ENCODE peak calls at places on chromosomes 13 and 19, in ten cellular contexts. One of them, this sample, is unnamed. For H3K36me3, the result is how much of the 10 kb centered on the place peaks cover.

GRCh38 chr13:51639171-51639570 is 54.9 kb downstream of the WDFY2 start:
- DNase-seq in testis: no peak
- DNase-seq in tibial artery: no peak
- DNase-seq in body of pancreas: no peak
- DNase-seq in thyroid gland: no peak
- DNase-seq in heart right ventricle: no peak
- DNase-seq in PC-9: no peak
- DNase-seq in uterus: no peak
- DNase-seq in psoas muscle: no peak
- DNase-seq in esophagus squamous epithelium: no peak
- DNase-seq in this sample: no peak

GRCh38 chr19:3958836-3959765 is 11.8 kb downstream of the DAPK3 start:
- DNase-seq in testis: no peak
- DNase-seq in tibial artery: no peak
- DNase-seq in body of pancreas: no peak
- DNase-seq in thyroid gland: no peak
- DNase-seq in heart right ventricle: no peak
- DNase-seq in PC-9: no peak
- DNase-seq in uterus: no peak
- DNase-seq in psoas muscle: no peak
- DNase-seq in esophagus squamous epithelium: no peak
- DNase-seq in this sample: no peak

GRCh38 chr19:14603990-14604387 is 21.1 kb downstream of the CLEC17A start:
- DNase-seq in testis: no peak
- DNase-seq in tibial artery: no peak
- DNase-seq in body of pancreas: no peak
- DNase-seq in thyroid gland: no peak
- DNase-seq in heart right ventricle: no peak
- DNase-seq in PC-9: no peak
- DNase-seq in uterus: no peak
- DNase-seq in psoas muscle: no peak
- DNase-seq in esophagus squamous epithelium: no peak
- DNase-seq in this sample: no peak

GRCh38 chr19:35123573-35123972 is 8.0 kb downstream of the FXYD3 start:
- DNase-seq in testis: no peak
- DNase-seq in tibial artery: peak
- DNase-seq in body of pancreas: peak
- DNase-seq in thyroid gland: no peak
- DNase-seq in heart right ventricle: no peak
- DNase-seq in PC-9: peak
- DNase-seq in uterus: no peak
- DNase-seq in psoas muscle: peak
- DNase-seq in esophagus squamous epithelium: no peak
- DNase-seq in this sample: no peak

GRCh38 chr19:13220847-13221246 is 70.6 kb downstream of the IER2 start:
- DNase-seq in testis: no peak
- DNase-seq in tibial artery: no peak
- DNase-seq in body of pancreas: no peak
- DNase-seq in thyroid gland: no peak
- DNase-seq in heart right ventricle: no peak
- DNase-seq in PC-9: no peak
- DNase-seq in uterus: no peak
- DNase-seq in psoas muscle: no peak
- DNase-seq in esophagus squamous epithelium: no peak
- DNase-seq in this sample: no peak

GRCh38 chr13:40275155-40275554 is 391.3 kb downstream of the FOXO1 start:
- DNase-seq in testis: no peak
- DNase-seq in tibial artery: no peak
- DNase-seq in body of pancreas: no peak
- DNase-seq in thyroid gland: no peak
- DNase-seq in heart right ventricle: no peak
- DNase-seq in PC-9: no peak
- DNase-seq in uterus: no peak
- DNase-seq in psoas muscle: no peak
- DNase-seq in esophagus squamous epithelium: no peak
- DNase-seq in this sample: no peak

GRCh38 chr19:34588846-34589245 is 88.1 kb downstream of the SCGB2B2 start:
- DNase-seq in testis: no peak
- DNase-seq in tibial artery: no peak
- DNase-seq in body of pancreas: no peak
- DNase-seq in thyroid gland: no peak
- DNase-seq in heart right ventricle: no peak
- DNase-seq in PC-9: no peak
- DNase-seq in uterus: no peak
- DNase-seq in psoas muscle: no peak
- DNase-seq in esophagus squamous epithelium: no peak
- DNase-seq in this sample: no peak

GRCh38 chr13:39760521-39760920 is 105.1 kb downstream of the COG6 start:
- DNase-seq in testis: no peak
- DNase-seq in tibial artery: no peak
- DNase-seq in body of pancreas: no peak
- DNase-seq in thyroid gland: no peak
- DNase-seq in heart right ventricle: no peak
- DNase-seq in PC-9: no peak
- DNase-seq in uterus: no peak
- DNase-seq in psoas muscle: no peak
- DNase-seq in esophagus squamous epithelium: no peak
- DNase-seq in this sample: no peak

GRCh38 chr13:106599875-106600797 is 32.2 kb upstream of the ARGLU1 start:
- DNase-seq in testis: peak
- DNase-seq in tibial artery: no peak
- DNase-seq in body of pancreas: no peak
- DNase-seq in thyroid gland: peak
- DNase-seq in heart right ventricle: peak
- DNase-seq in PC-9: no peak
- DNase-seq in uterus: no peak
- DNase-seq in psoas muscle: no peak
- DNase-seq in esophagus squamous epithelium: no peak
- DNase-seq in this sample: peak

GRCh38 chr19:47601180-47601904 is 7.6 kb upstream of the BICRA start:
- DNase-seq in testis: no peak
- DNase-seq in tibial artery: no peak
- DNase-seq in body of pancreas: peak
- DNase-seq in thyroid gland: no peak
- DNase-seq in heart right ventricle: no peak
- DNase-seq in PC-9: peak
- DNase-seq in uterus: no peak
- DNase-seq in psoas muscle: no peak
- DNase-seq in esophagus squamous epithelium: no peak
- DNase-seq in this sample: no peak

GRCh38 chr13:108326318-108326717 is 56.8 kb downstream of the TNFSF13B start:
- DNase-seq in testis: no peak
- DNase-seq in tibial artery: no peak
- DNase-seq in body of pancreas: no peak
- DNase-seq in thyroid gland: no peak
- DNase-seq in heart right ventricle: no peak
- DNase-seq in PC-9: no peak
- DNase-seq in uterus: no peak
- DNase-seq in psoas muscle: no peak
- DNase-seq in esophagus squamous epithelium: no peak
- DNase-seq in this sample: no peak

GRCh38 chr19:2039959-2040646 is 10.9 kb downstream of the MKNK2 start:
- DNase-seq in testis: no peak
- DNase-seq in tibial artery: no peak
- DNase-seq in body of pancreas: no peak
- DNase-seq in thyroid gland: peak
- DNase-seq in heart right ventricle: peak
- DNase-seq in PC-9: no peak
- DNase-seq in uterus: peak
- DNase-seq in psoas muscle: peak
- DNase-seq in esophagus squamous epithelium: no peak
- DNase-seq in this sample: no peak

GRCh38 chr13:69600811-69601210 is 506.8 kb upstream of the ATXN8OS start:
- DNase-seq in testis: no peak
- DNase-seq in tibial artery: no peak
- DNase-seq in body of pancreas: no peak
- DNase-seq in thyroid gland: no peak
- DNase-seq in heart right ventricle: no peak
- DNase-seq in PC-9: no peak
- DNase-seq in uterus: no peak
- DNase-seq in psoas muscle: no peak
- DNase-seq in esophagus squamous epithelium: no peak
- DNase-seq in this sample: no peak

GRCh38 chr19:45352914-45353796 is 12.6 kb downstream of the KLC3 start:
- DNase-seq in testis: no peak
- DNase-seq in tibial artery: no peak
- DNase-seq in body of pancreas: no peak
- DNase-seq in thyroid gland: no peak
- DNase-seq in heart right ventricle: no peak
- DNase-seq in PC-9: no peak
- DNase-seq in uterus: no peak
- DNase-seq in psoas muscle: no peak
- DNase-seq in esophagus squamous epithelium: no peak
- DNase-seq in this sample: no peak

GRCh38 chr19:45352062-45352461 is 11.5 kb downstream of the KLC3 start:
- DNase-seq in testis: no peak
- DNase-seq in tibial artery: no peak
- DNase-seq in body of pancreas: no peak
- DNase-seq in thyroid gland: no peak
- DNase-seq in heart right ventricle: no peak
- DNase-seq in PC-9: no peak
- DNase-seq in uterus: no peak
- DNase-seq in psoas muscle: no peak
- DNase-seq in esophagus squamous epithelium: no peak
- DNase-seq in this sample: no peak

GRCh38 chr19:45350477-45351058 is 10.0 kb downstream of the KLC3 start:
- DNase-seq in testis: no peak
- DNase-seq in tibial artery: no peak
- DNase-seq in body of pancreas: no peak
- DNase-seq in thyroid gland: no peak
- DNase-seq in heart right ventricle: no peak
- DNase-seq in PC-9: no peak
- DNase-seq in uterus: no peak
- DNase-seq in psoas muscle: no peak
- DNase-seq in esophagus squamous epithelium: no peak
- DNase-seq in this sample: no peak

GRCh38 chr19:45351401-45351952 is 10.9 kb downstream of the KLC3 start:
- DNase-seq in testis: no peak
- DNase-seq in tibial artery: no peak
- DNase-seq in body of pancreas: no peak
- DNase-seq in thyroid gland: no peak
- DNase-seq in heart right ventricle: no peak
- DNase-seq in PC-9: no peak
- DNase-seq in uterus: no peak
- DNase-seq in psoas muscle: no peak
- DNase-seq in esophagus squamous epithelium: no peak
- DNase-seq in this sample: no peak

GRCh38 chr19:45352471-45352870 is 11.9 kb downstream of the KLC3 start:
- DNase-seq in testis: no peak
- DNase-seq in tibial artery: no peak
- DNase-seq in body of pancreas: no peak
- DNase-seq in thyroid gland: no peak
- DNase-seq in heart right ventricle: no peak
- DNase-seq in PC-9: no peak
- DNase-seq in uterus: no peak
- DNase-seq in psoas muscle: no peak
- DNase-seq in esophagus squamous epithelium: no peak
- DNase-seq in this sample: no peak
- H3K36me3 ChIP-seq in testis: under half
- H3K36me3 ChIP-seq in tibial artery: half or more
- H3K36me3 ChIP-seq in body of pancreas: under half
- H3K36me3 ChIP-seq in thyroid gland: under half
- H3K36me3 ChIP-seq in heart right ventricle: half or more
- H3K36me3 ChIP-seq in PC-9: under half
- H3K36me3 ChIP-seq in uterus: under half
- H3K36me3 ChIP-seq in psoas muscle: half or more
- H3K36me3 ChIP-seq in esophagus squamous epithelium: under half
- H3K36me3 ChIP-seq in this sample: under half

GRCh38 chr19:41957838-41958366 is 1.2 kb downstream of the RABAC1 start:
- DNase-seq in testis: peak
- DNase-seq in tibial artery: peak
- DNase-seq in body of pancreas: peak
- DNase-seq in thyroid gland: peak
- DNase-seq in heart right ventricle: peak
- DNase-seq in PC-9: peak
- DNase-seq in uterus: peak
- DNase-seq in psoas muscle: peak
- DNase-seq in esophagus squamous epithelium: no peak
- DNase-seq in this sample: peak
- TF ChIP-seq CTCF in testis: peak
- TF ChIP-seq CTCF in tibial artery: peak
- TF ChIP-seq CTCF in body of pancreas: peak
- TF ChIP-seq CTCF in thyroid gland: peak
- TF ChIP-seq CTCF in heart right ventricle: peak
- TF ChIP-seq CTCF in PC-9: peak
- TF ChIP-seq CTCF in uterus: peak
- TF ChIP-seq CTCF in psoas muscle: peak
- TF ChIP-seq CTCF in esophagus squamous epithelium: peak
- TF ChIP-seq CTCF in this sample: peak

GRCh38 chr19:41308450-41309224 is 1.3 kb upstream of the CCDC97 start:
- DNase-seq in testis: peak
- DNase-seq in tibial artery: peak
- DNase-seq in body of pancreas: peak
- DNase-seq in thyroid gland: peak
- DNase-seq in heart right ventricle: peak
- DNase-seq in PC-9: peak
- DNase-seq in uterus: peak
- DNase-seq in psoas muscle: peak
- DNase-seq in esophagus squamous epithelium: peak
- DNase-seq in this sample: no peak
- H3K4me3 ChIP-seq in testis: no peak
- H3K4me3 ChIP-seq in tibial artery: peak
- H3K4me3 ChIP-seq in body of pancreas: no peak
- H3K4me3 ChIP-seq in thyroid gland: no peak
- H3K4me3 ChIP-seq in heart right ventricle: no peak
- H3K4me3 ChIP-seq in PC-9: no peak
- H3K4me3 ChIP-seq in uterus: peak
- H3K4me3 ChIP-seq in psoas muscle: peak
- H3K4me3 ChIP-seq in esophagus squamous epithelium: peak
- H3K4me3 ChIP-seq in this sample: no peak

GRCh38 chr19:5608271-5608666 is 14.3 kb downstream of the SAFB2 start:
- DNase-seq in testis: no peak
- DNase-seq in tibial artery: no peak
- DNase-seq in body of pancreas: no peak
- DNase-seq in thyroid gland: no peak
- DNase-seq in heart right ventricle: no peak
- DNase-seq in PC-9: no peak
- DNase-seq in uterus: no peak
- DNase-seq in psoas muscle: no peak
- DNase-seq in esophagus squamous epithelium: no peak
- DNase-seq in this sample: no peak

GRCh38 chr19:5605362-5605761 is 17.2 kb downstream of the SAFB2 start:
- DNase-seq in testis: no peak
- DNase-seq in tibial artery: no peak
- DNase-seq in body of pancreas: no peak
- DNase-seq in thyroid gland: no peak
- DNase-seq in heart right ventricle: no peak
- DNase-seq in PC-9: no peak
- DNase-seq in uterus: no peak
- DNase-seq in psoas muscle: no peak
- DNase-seq in esophagus squamous epithelium: no peak
- DNase-seq in this sample: no peak

GRCh38 chr19:5603626-5604025 is 18.9 kb downstream of the SAFB2 start:
- DNase-seq in testis: no peak
- DNase-seq in tibial artery: no peak
- DNase-seq in body of pancreas: no peak
- DNase-seq in thyroid gland: no peak
- DNase-seq in heart right ventricle: no peak
- DNase-seq in PC-9: no peak
- DNase-seq in uterus: no peak
- DNase-seq in psoas muscle: peak
- DNase-seq in esophagus squamous epithelium: no peak
- DNase-seq in this sample: no peak

GRCh38 chr19:5609881-5610280 is 12.7 kb downstream of the SAFB2 start:
- DNase-seq in testis: no peak
- DNase-seq in tibial artery: no peak
- DNase-seq in body of pancreas: no peak
- DNase-seq in thyroid gland: no peak
- DNase-seq in heart right ventricle: no peak
- DNase-seq in PC-9: no peak
- DNase-seq in uterus: no peak
- DNase-seq in psoas muscle: peak
- DNase-seq in esophagus squamous epithelium: no peak
- DNase-seq in this sample: no peak

GRCh38 chr19:5607318-5608270 is 15.0 kb downstream of the SAFB2 start:
- DNase-seq in testis: no peak
- DNase-seq in tibial artery: no peak
- DNase-seq in body of pancreas: no peak
- DNase-seq in thyroid gland: no peak
- DNase-seq in heart right ventricle: no peak
- DNase-seq in PC-9: no peak
- DNase-seq in uterus: no peak
- DNase-seq in psoas muscle: peak
- DNase-seq in esophagus squamous epithelium: no peak
- DNase-seq in this sample: no peak
- H3K36me3 ChIP-seq in testis: under half
- H3K36me3 ChIP-seq in tibial artery: half or more
- H3K36me3 ChIP-seq in body of pancreas: under half
- H3K36me3 ChIP-seq in thyroid gland: half or more
- H3K36me3 ChIP-seq in heart right ventricle: half or more
- H3K36me3 ChIP-seq in PC-9: under half
- H3K36me3 ChIP-seq in uterus: under half
- H3K36me3 ChIP-seq in psoas muscle: half or more
- H3K36me3 ChIP-seq in esophagus squamous epithelium: under half
- H3K36me3 ChIP-seq in this sample: under half